ENCODE peak calls at places on chromosomes 5 and 9, in five cellular contexts. One of them, this sample, is unnamed. For H3K27me3, the result is how much of the 10 kb centered on the place peaks cover.

GRCh38 chr5:78706825-78707224 is 58.3 kb upstream of the LHFPL2 start:
- DNase-seq in colonic mucosa: no peak
- DNase-seq in fibroblast of lung: peak
- DNase-seq in transverse colon: no peak
- DNase-seq in mammary epithelial cell: no peak
- DNase-seq in this sample: no peak

GRCh38 chr9:22278426-22278825 is 168.2 kb upstream of the DMRTA1 start:
- DNase-seq in fibroblast of lung: peak
- DNase-seq in colonic mucosa: no peak
- DNase-seq in transverse colon: no peak
- DNase-seq in mammary epithelial cell: peak
- DNase-seq in this sample: peak

GRCh38 chr9:88809371-88809770 is 181.9 kb upstream of the S1PR3 start:
- DNase-seq in transverse colon: no peak
- DNase-seq in mammary epithelial cell: no peak
- DNase-seq in fibroblast of lung: no peak
- DNase-seq in colonic mucosa: no peak
- DNase-seq in this sample: no peak

GRCh38 chr5:65765582-65765981 is 43.6 kb downstream of the NLN start:
- DNase-seq in transverse colon: no peak
- DNase-seq in fibroblast of lung: no peak
- DNase-seq in mammary epithelial cell: no peak
- DNase-seq in colonic mucosa: no peak
- DNase-seq in this sample: no peak

GRCh38 chr9:14868772-14869583 is 41.2 kb downstream of the FREM1 start:
- DNase-seq in mammary epithelial cell: no peak
- DNase-seq in colonic mucosa: no peak
- DNase-seq in transverse colon: no peak
- DNase-seq in fibroblast of lung: no peak
- DNase-seq in this sample: no peak

GRCh38 chr5:103305829-103306228 is 47.3 kb downstream of the MACIR start:
- DNase-seq in transverse colon: no peak
- DNase-seq in fibroblast of lung: peak
- DNase-seq in colonic mucosa: no peak
- DNase-seq in mammary epithelial cell: no peak
- DNase-seq in this sample: no peak

GRCh38 chr5:24491482-24491881 is 153.3 kb downstream of the CDH10 start:
- DNase-seq in fibroblast of lung: no peak
- DNase-seq in mammary epithelial cell: no peak
- DNase-seq in transverse colon: no peak
- DNase-seq in colonic mucosa: no peak
- DNase-seq in this sample: no peak

GRCh38 chr5:89211836-89212235 is 328.9 kb upstream of the MEF2C start:
- DNase-seq in fibroblast of lung: peak
- DNase-seq in colonic mucosa: no peak
- DNase-seq in transverse colon: no peak
- DNase-seq in mammary epithelial cell: peak
- DNase-seq in this sample: peak

GRCh38 chr9:37892063-37892462 is 11.9 kb downstream of the SLC25A51 start:
- DNase-seq in fibroblast of lung: no peak
- DNase-seq in mammary epithelial cell: no peak
- DNase-seq in transverse colon: no peak
- DNase-seq in colonic mucosa: no peak
- DNase-seq in this sample: no peak

GRCh38 chr9:17775646-17776045 is 196.8 kb downstream of the SH3GL2 start:
- DNase-seq in colonic mucosa: no peak
- DNase-seq in fibroblast of lung: no peak
- DNase-seq in transverse colon: no peak
- DNase-seq in mammary epithelial cell: no peak
- DNase-seq in this sample: no peak

GRCh38 chr9:92609142-92609500 is 60.8 kb downstream of the IPPK start:
- DNase-seq in mammary epithelial cell: no peak
- DNase-seq in transverse colon: no peak
- DNase-seq in colonic mucosa: no peak
- DNase-seq in fibroblast of lung: peak
- DNase-seq in this sample: no peak

GRCh38 chr9:132412089-132412488 is 2.1 kb downstream of the CFAP77 start:
- DNase-seq in transverse colon: no peak
- DNase-seq in mammary epithelial cell: peak
- DNase-seq in colonic mucosa: no peak
- DNase-seq in fibroblast of lung: peak
- DNase-seq in this sample: no peak

GRCh38 chr5:146690880-146691355 is 174.9 kb upstream of the GPR151 start:
- DNase-seq in fibroblast of lung: no peak
- DNase-seq in transverse colon: no peak
- DNase-seq in mammary epithelial cell: no peak
- DNase-seq in colonic mucosa: no peak
- DNase-seq in this sample: no peak

GRCh38 chr5:150052326-150053230 is 33.8 kb downstream of the CSF1R start:
- DNase-seq in fibroblast of lung: no peak
- DNase-seq in mammary epithelial cell: no peak
- DNase-seq in transverse colon: no peak
- DNase-seq in colonic mucosa: no peak
- DNase-seq in this sample: no peak
- H3K4me3 ChIP-seq in fibroblast of lung: no peak
- H3K4me3 ChIP-seq in mammary epithelial cell: no peak
- H3K4me3 ChIP-seq in transverse colon: no peak
- H3K4me3 ChIP-seq in colonic mucosa: no peak
- H3K4me3 ChIP-seq in this sample: no peak

DNA sequence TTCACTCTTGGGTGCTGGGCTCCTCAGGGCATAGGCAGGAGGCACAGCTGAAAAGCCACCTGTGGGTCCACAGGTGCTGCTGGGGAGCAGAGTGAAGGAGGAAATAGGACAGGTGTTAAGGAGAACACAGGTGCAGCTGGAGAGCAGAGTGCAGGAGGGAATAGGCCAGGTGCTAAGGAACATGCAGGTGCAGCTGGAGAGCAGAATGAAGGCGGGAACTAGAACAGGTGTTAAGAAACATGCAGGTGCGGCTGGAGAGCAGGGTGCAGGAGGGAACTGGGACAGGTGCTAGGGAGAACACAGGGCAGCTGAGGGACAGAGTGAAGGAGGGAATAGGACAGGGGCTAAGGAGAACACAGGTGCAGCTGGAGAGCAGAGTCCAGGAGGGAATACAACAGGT is 43.8 kb upstream of the PLEKHG4B start:
- DNase-seq in transverse colon: no peak
- DNase-seq in colonic mucosa: no peak
- DNase-seq in fibroblast of lung: no peak
- DNase-seq in mammary epithelial cell: no peak
- DNase-seq in this sample: no peak
- H3K27me3 ChIP-seq in transverse colon: under half
- H3K27me3 ChIP-seq in colonic mucosa: under half
- H3K27me3 ChIP-seq in fibroblast of lung: under half
- H3K27me3 ChIP-seq in mammary epithelial cell: under half
- H3K27me3 ChIP-seq in this sample: under half

GRCh38 chr5:170623576-170624181 is 119.9 kb downstream of the KCNIP1 start:
- DNase-seq in fibroblast of lung: peak
- DNase-seq in colonic mucosa: no peak
- DNase-seq in transverse colon: no peak
- DNase-seq in mammary epithelial cell: peak
- DNase-seq in this sample: peak
- TF ChIP-seq CTCF in fibroblast of lung: peak
- TF ChIP-seq CTCF in colonic mucosa: peak
- TF ChIP-seq CTCF in transverse colon: peak
- TF ChIP-seq CTCF in mammary epithelial cell: peak
- TF ChIP-seq CTCF in this sample: peak

GRCh38 chr5:21817668-21818419 is 1035.3 kb downstream of the CDH12 start:
- DNase-seq in fibroblast of lung: no peak
- DNase-seq in transverse colon: no peak
- DNase-seq in mammary epithelial cell: no peak
- DNase-seq in colonic mucosa: no peak
- DNase-seq in this sample: no peak
- H3K4me3 ChIP-seq in fibroblast of lung: no peak
- H3K4me3 ChIP-seq in transverse colon: no peak
- H3K4me3 ChIP-seq in mammary epithelial cell: no peak
- H3K4me3 ChIP-seq in colonic mucosa: no peak
- H3K4me3 ChIP-seq in this sample: no peak

GRCh38 chr5:135065306-135066265 is 31.6 kb upstream of the PITX1 start:
- DNase-seq in mammary epithelial cell: no peak
- DNase-seq in transverse colon: no peak
- DNase-seq in colonic mucosa: no peak
- DNase-seq in fibroblast of lung: no peak
- DNase-seq in this sample: no peak
- H3K27me3 ChIP-seq in mammary epithelial cell: under half
- H3K27me3 ChIP-seq in transverse colon: under half
- H3K27me3 ChIP-seq in colonic mucosa: under half
- H3K27me3 ChIP-seq in fibroblast of lung: under half
- H3K27me3 ChIP-seq in this sample: under half

DNA sequence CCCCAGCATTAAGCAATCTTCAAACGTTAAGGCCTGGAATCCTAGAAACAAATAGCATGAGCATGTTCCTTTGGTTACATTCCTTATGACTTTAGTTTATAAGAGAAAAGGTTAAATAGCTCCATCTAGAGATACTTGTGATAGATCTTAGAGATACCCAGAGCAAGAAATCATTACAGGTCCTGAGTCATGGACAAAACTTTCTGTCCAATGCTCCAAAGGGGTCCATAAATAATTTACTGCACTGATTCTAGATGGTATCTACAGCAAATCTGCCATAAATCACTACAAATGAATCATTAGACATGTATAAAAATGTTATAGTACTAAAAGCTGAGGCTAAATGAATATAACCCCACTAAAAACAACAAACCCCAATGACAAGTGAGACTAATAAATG is 139.6 kb downstream of the HTR1A start:
- DNase-seq in fibroblast of lung: no peak
- DNase-seq in mammary epithelial cell: no peak
- DNase-seq in colonic mucosa: no peak
- DNase-seq in transverse colon: no peak
- DNase-seq in this sample: peak
- TF ChIP-seq CTCF in fibroblast of lung: no peak
- TF ChIP-seq CTCF in mammary epithelial cell: no peak
- TF ChIP-seq CTCF in colonic mucosa: no peak
- TF ChIP-seq CTCF in transverse colon: no peak
- TF ChIP-seq CTCF in this sample: no peak

This sample was measured in bronchial epithelial cell.